ENCODE peak calls at places on chromosomes 2 and 18, in four cellular contexts. Z is A549, L is sigmoid colon, B is transverse colon. N is an unnamed sample.

GRCh38 chr2:120442541-120442922 is 96.6 kb downstream of the INHBB start:
- DNase-seq in Z (no peak), L (no peak), B (no peak), N (no peak)

GRCh38 chr2:137983581-137983980 is 19.3 kb downstream of the HNMT start:
- DNase-seq in Z (no peak), L (no peak), B (no peak), N (no peak)

GRCh38 chr2:127663566-127664064 is 11.7 kb downstream of the LIMS2 start:
- DNase-seq in Z (no peak), L (peak; percentile 58), B (peak; percentile 4), N (no peak)

GRCh38 chr18:41752826-41753225 is 202.2 kb upstream of the PIK3C3 start:
- DNase-seq in Z (no peak), L (no peak), B (no peak), N (no peak)

GRCh38 chr2:170873035-170873692 is 55.9 kb upstream of the GORASP2 start:
- DNase-seq in Z (peak; percentile 84), L (peak; percentile 70), B (peak; percentile 70), N (peak; percentile 54)

GRCh38 chr2:240782886-240783818 is 36.9 kb downstream of the KIF1A start:
- DNase-seq in Z (no peak), L (peak; percentile 60), B (no peak), N (no peak)

GRCh38 chr2:2740238-2740775 is 409.2 kb upstream of the MYT1L start:
- DNase-seq in Z (no peak), L (no peak), B (no peak), N (no peak)

GRCh38 chr2:133502678-133503077 is 65.6 kb downstream of the NCKAP5 start:
- DNase-seq in Z (no peak), L (no peak), B (no peak), N (no peak)

GRCh38 chr18:26322892-26323653 is 96.8 kb downstream of the TAF4B start:
- DNase-seq in Z (no peak), L (no peak), B (no peak), N (no peak)

GRCh38 chr2:172082105-172082943 is 3.0 kb upstream of the DLX1 start:
- DNase-seq in Z (no peak), L (no peak), B (no peak), N (no peak)

GRCh38 chr2:62539892-62540785 is 34.1 kb upstream of the TMEM17 start:
- DNase-seq in Z (no peak), L (no peak), B (no peak), N (no peak)

GRCh38 chr2:12412898-12413305 is 303.8 kb upstream of the TRIB2 start:
- DNase-seq in Z (no peak), L (no peak), B (no peak), N (no peak)

GRCh38 chr2:197161738-197162137 is 148.8 kb downstream of the ANKRD44 start:
- DNase-seq in Z (no peak), L (no peak), B (no peak), N (no peak)

GRCh38 chr18:74082476-74083070 is 65.1 kb downstream of the FBXO15 start:
- DNase-seq in Z (peak; percentile 60), L (no peak), B (peak; percentile 66), N (no peak)

GRCh38 chr2:219119422-219120043 is 41.1 kb downstream of the NHEJ1 start:
- DNase-seq in Z (peak; percentile 45), L (no peak), B (peak; percentile 81), N (peak; percentile 47)

GRCh38 chr2:70010222-70011111 is 49.0 kb upstream of the ASPRV1 start:
- DNase-seq in Z (no peak), L (no peak), B (peak; percentile 78), N (no peak)

GRCh38 chr18:14912967-14913366 is 165.0 kb downstream of the ANKRD30B start:
- DNase-seq in Z (no peak), L (no peak), B (no peak), N (no peak)

GRCh38 chr2:64025741-64026140 is 6.5 kb upstream of the VPS54 start:
- DNase-seq in Z (no peak), L (no peak), B (no peak), N (no peak)

GRCh38 chr2:237725661-237726060 is 72.9 kb upstream of the RBM44 start:
- DNase-seq in Z (no peak), L (peak; percentile 64), B (peak; percentile 37), N (no peak)

GRCh38 chr2:88090446-88091283 is 23.0 kb downstream of the SMYD1 start:
- DNase-seq in Z (no peak), L (no peak), B (no peak), N (no peak)

GRCh38 chr2:20443276-20443920 is 3.5 kb upstream of the RHOB start:
- DNase-seq in Z (no peak), L (peak; percentile 79), B (peak; percentile 56), N (peak; percentile 49)

GRCh38 chr2:120817136-120817955 is 81.7 kb downstream of the GLI2 start:
- DNase-seq in Z (no peak), L (no peak), B (no peak), N (peak; percentile 57)

GRCh38 chr2:149375801-149376349 is 45.5 kb downstream of the LYPD6 start:
- DNase-seq in Z (no peak), L (no peak), B (no peak), N (no peak)

GRCh38 chr2:144213797-144214196 is 306.1 kb downstream of the ZEB2 start:
- DNase-seq in Z (no peak), L (no peak), B (no peak), N (no peak)

GRCh38 chr2:46300406-46300832 is 3.2 kb downstream of the EPAS1 start:
- DNase-seq in Z (no peak), L (no peak), B (no peak), N (no peak)

GRCh38 chr2:72148975-72149555 is 1.4 kb upstream of the CYP26B1 start:
- DNase-seq in Z (no peak), L (peak; percentile 72), B (peak; percentile 46), N (peak; percentile 73)

GRCh38 chr2:165675551-165675968 is 118.5 kb downstream of the GALNT3 start:
- DNase-seq in Z (no peak), L (no peak), B (no peak), N (no peak)

GRCh38 chr2:102792538-102793208 is 30.8 kb downstream of the TMEM182 start:
- DNase-seq in Z (no peak), L (no peak), B (no peak), N (no peak)

GRCh38 chr18:34808389-34808788 is 98.3 kb downstream of the DTNA start:
- DNase-seq in Z (no peak), L (no peak), B (no peak), N (no peak)

GRCh38 chr18:51236225-51236624 is 38.7 kb upstream of the MEX3C start:
- DNase-seq in Z (peak; percentile 78), L (no peak), B (no peak), N (no peak)

GRCh38 chr18:62981566-62981965 is 266.2 kb downstream of the PHLPP1 start:
- DNase-seq in Z (no peak), L (no peak), B (no peak), N (no peak)

GRCh38 chr2:61758159-61758558 is 95.7 kb downstream of the FAM161A start:
- DNase-seq in Z (no peak), L (no peak), B (no peak), N (no peak)

GRCh38 chr2:60756097-60757087 is at the start of gene PAPOLG:
- DNase-seq in Z (peak; percentile 92), L (peak; percentile 97), B (peak; percentile 98), N (peak; percentile 96)
- TF ChIP-seq POLR2A in Z (peak; percentile 95), L (peak; percentile 69), B (peak; percentile 75), N (peak; percentile 59)

GRCh38 chr2:96887419-96888081 is 17.7 kb upstream of the SEMA4C start:
- DNase-seq in Z (no peak), L (peak; percentile 90), B (no peak), N (no peak)
- H3K4me1 ChIP-seq in Z (peaks cover 8% of the 10 kb centered on the region), L (peaks cover 69% of the 10 kb centered on the region), B (peaks cover 35% of the 10 kb centered on the region), N (peaks cover 23% of the 10 kb centered on the region)

DNA sequence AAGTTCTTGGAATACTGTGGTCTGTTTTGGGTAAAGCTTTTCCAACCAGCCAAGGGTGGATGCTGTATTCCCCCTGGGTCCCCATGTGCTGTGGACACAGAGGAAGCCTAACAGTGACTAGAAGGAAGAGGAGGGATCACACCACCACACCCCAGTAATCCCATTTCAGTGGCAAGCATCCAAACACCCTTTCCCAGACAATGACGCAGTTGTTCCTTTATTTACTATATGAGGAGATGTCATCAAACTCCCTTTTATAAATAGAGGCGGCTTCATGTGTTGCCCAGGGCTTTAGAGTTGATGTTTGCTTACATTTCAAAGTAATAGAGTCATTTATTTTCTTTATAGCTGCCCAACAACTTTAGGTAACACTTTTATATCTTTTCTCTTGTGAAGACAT is 959.4 kb upstream of the GYPC start:
- DNase-seq in Z (no peak), L (no peak), B (peak; percentile 71), N (no peak)
- TF ChIP-seq EP300 in Z (no peak), L (no peak), B (peak; percentile 2), N (no peak)

DNA sequence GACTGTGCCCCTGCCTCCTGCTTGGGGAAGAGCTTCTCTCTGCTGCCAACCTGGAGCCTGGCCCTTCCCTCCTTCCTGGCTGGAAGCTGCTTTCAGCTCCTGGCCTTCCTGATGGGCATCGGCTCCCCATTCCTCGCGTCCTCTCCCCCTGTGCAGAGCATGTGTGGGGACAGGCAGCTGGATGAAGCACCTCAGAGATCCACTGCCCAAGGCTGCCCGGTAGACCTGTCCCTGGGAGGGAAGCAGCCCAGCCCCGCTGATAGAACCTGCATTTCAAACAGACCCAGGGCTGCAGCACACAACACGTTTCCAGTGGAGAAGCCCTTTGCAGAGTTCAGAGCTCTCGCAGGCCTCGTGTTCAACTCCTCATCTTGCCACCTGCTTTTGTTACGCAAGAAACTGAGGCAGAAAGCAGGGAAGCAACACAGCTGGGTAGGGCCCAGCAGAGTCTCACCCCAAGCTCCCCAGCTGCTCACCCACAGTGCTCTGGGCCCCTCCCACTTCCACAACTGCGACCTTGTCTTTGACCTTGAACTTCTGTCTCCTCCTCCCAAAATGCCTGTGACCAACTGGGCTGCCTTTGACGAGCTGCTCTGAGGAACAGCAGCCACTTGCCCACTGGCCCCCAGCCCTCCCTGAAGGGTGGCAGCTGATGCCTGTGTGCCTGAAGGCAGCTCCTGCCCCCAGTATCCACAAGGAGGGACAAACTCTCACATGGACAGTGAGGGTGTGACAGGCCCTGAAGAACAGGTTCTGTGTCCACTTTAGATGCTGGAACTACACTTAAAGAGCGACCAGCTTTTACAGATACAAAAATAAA is 65.5 kb downstream of the PARD6G start:
- DNase-seq in Z (no peak), L (no peak), B (no peak), N (peak; percentile 61)
- TF ChIP-seq POLR2A in Z (no peak), L (no peak), B (no peak), N (no peak)

GRCh38 chr2:168198476-168199192 is 48.8 kb downstream of the STK39 start:
- DNase-seq in Z (peak; percentile 10), L (no peak), B (no peak), N (no peak)
- H3K4me1 ChIP-seq in Z (peaks cover 15% of the 10 kb centered on the region), L (peaks cover 22% of the 10 kb centered on the region), B (peaks cover 10% of the 10 kb centered on the region), N (no peaks in the 10 kb centered on the region)

GRCh38 chr2:191301971-191302370 is 56.8 kb downstream of the MYO1B start:
- DNase-seq in Z (no peak), L (no peak), B (no peak), N (no peak)
- TF ChIP-seq EP300 in Z (no peak), L (no peak), B (no peak), N (no peak)